ENCODE peak calls at places on chromosomes 5 and 9, in six cellular contexts. K, S, B, R, H and I are unnamed samples.

GRCh38 chr5:156359452-156359851 is 32.5 kb downstream of the SGCD start:
- DNase-seq in S (peak; percentile 62), K (no peak), B (no peak), R (no peak), H (no peak), I (no peak)

GRCh38 chr5:33997331-33997983 is 10.4 kb downstream of the AMACR start:
- DNase-seq in B (peak; percentile 87), K (peak; percentile 40), H (peak; percentile 29), S (peak; percentile 65), R (no peak), I (peak; percentile 19)

GRCh38 chr9:23934291-23934690 is 108.3 kb upstream of the ELAVL2 start:
- DNase-seq in K (no peak), R (no peak), H (no peak), S (no peak), B (no peak), I (no peak)

GRCh38 chr5:157612071-157612476 is 36.5 kb upstream of the ADAM19 start:
- DNase-seq in H (no peak), S (no peak), B (no peak), R (no peak), K (no peak), I (no peak)

GRCh38 chr9:88824711-88825110 is 166.6 kb upstream of the S1PR3 start:
- DNase-seq in K (no peak), R (no peak), S (no peak), B (no peak), H (no peak), I (no peak)

GRCh38 chr5:40587284-40587882 is 92.3 kb upstream of the PTGER4 start:
- DNase-seq in R (no peak), B (no peak), S (no peak), K (no peak), H (no peak), I (no peak)

GRCh38 chr5:98568336-98568735 is 205.1 kb upstream of the RGMB start:
- DNase-seq in B (no peak), K (no peak), S (no peak), R (no peak), H (no peak), I (no peak)

GRCh38 chr5:147452137-147452838 is 57.6 kb downstream of the DPYSL3 start:
- DNase-seq in S (no peak), B (peak; percentile 66), H (no peak), K (no peak), R (no peak), I (no peak)

GRCh38 chr5:9239071-9239470 is 306.8 kb downstream of the SEMA5A start:
- DNase-seq in B (no peak), S (no peak), H (no peak), R (no peak), K (no peak), I (no peak)

GRCh38 chr9:5635390-5635789 is 6.5 kb downstream of the RIC1 start:
- DNase-seq in R (no peak), B (no peak), S (no peak), K (no peak), H (no peak), I (no peak)

GRCh38 chr9:127809562-127810377 is 7.1 kb downstream of the FPGS start:
- DNase-seq in B (no peak), H (no peak), S (no peak), K (peak; percentile 68), R (no peak), I (no peak)

GRCh38 chr5:102483736-102484135 is 15.1 kb downstream of the SLCO6A1 start:
- DNase-seq in S (no peak), B (no peak), H (no peak), R (no peak), K (no peak), I (no peak)

GRCh38 chr9:90014421-90014820 is 409.6 kb downstream of the GADD45G start:
- DNase-seq in R (no peak), B (no peak), H (no peak), S (no peak), K (no peak), I (no peak)

GRCh38 chr9:80951675-80952074 is 737.7 kb downstream of the TLE1 start:
- DNase-seq in H (no peak), K (no peak), R (no peak), B (no peak), S (no peak), I (no peak)

GRCh38 chr5:143129203-143129602 is 274.3 kb downstream of the NR3C1 start:
- DNase-seq in K (no peak), H (no peak), S (no peak), R (no peak), B (no peak), I (no peak)

DNA sequence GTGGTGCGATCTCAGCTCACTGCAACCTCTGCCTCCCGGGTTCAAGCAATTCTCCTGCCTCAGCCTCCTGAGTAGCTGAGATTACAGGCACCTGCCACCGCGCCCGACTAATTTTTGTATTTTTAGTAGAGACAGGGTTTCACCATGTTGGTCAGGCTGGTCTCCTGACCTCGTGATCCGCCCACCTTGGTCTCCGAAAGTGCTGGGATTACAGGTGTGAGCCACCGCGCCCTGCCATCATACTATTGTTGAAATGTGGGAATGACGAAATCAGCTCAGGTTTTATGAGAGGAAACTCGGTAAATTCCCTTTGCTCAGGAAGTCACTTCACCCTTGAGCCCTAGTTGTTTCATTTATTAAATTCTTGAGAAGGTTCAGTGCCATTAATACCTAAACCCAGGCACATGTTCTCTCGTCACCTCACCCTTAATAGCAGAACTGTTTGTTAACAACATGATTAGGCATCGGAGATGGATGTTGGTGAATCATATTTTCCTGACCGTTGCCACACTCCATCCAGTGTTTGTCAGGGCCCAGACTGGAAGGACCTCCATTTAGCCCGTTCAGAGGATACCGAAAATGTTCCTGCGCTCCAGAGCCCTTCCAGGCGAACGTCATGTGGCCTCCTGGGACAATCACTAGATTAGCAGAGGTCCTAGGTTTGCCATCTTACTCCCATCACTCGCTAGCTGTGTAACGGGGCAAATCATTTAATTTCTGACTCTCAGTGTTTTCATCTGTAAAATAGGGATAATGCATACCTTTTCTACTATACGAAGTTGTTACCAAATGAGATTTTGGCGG is 20.0 kb upstream of the CREBRF start:
- DNase-seq in R (no peak), H (no peak), B (no peak), K (peak; percentile 45), S (no peak), I (no peak)
- H3K4me3 ChIP-seq in R (peak overlapping the region; percentile 28), H (peak overlapping the region; percentile 44), B (no peak overlapping the region), K (peak overlapping the region; percentile 61), S (no peak overlapping the region), I (no peak overlapping the region)

GRCh38 chr5:111756701-111757581 is at the start of gene NREP:
- DNase-seq in S (peak; percentile 89), K (peak; percentile 90), H (peak; percentile 65), R (peak; percentile 93), B (peak; percentile 93), I (peak; percentile 87)

GRCh38 chr5:111754190-111754589 is 2.8 kb downstream of the NREP start:
- DNase-seq in R (no peak), S (no peak), K (no peak), B (no peak), H (no peak), I (no peak)

GRCh38 chr5:111757582-111758283 is 739 bp upstream of the NREP start:
- DNase-seq in R (peak; percentile 97), K (peak; percentile 88), H (peak; percentile 68), B (peak; percentile 98), S (peak; percentile 85), I (peak; percentile 85)

GRCh38 chr5:111755942-111756353 is 1.0 kb downstream of the NREP start:
- DNase-seq in K (peak; percentile 45), B (no peak), H (no peak), R (no peak), S (no peak), I (no peak)

DNA sequence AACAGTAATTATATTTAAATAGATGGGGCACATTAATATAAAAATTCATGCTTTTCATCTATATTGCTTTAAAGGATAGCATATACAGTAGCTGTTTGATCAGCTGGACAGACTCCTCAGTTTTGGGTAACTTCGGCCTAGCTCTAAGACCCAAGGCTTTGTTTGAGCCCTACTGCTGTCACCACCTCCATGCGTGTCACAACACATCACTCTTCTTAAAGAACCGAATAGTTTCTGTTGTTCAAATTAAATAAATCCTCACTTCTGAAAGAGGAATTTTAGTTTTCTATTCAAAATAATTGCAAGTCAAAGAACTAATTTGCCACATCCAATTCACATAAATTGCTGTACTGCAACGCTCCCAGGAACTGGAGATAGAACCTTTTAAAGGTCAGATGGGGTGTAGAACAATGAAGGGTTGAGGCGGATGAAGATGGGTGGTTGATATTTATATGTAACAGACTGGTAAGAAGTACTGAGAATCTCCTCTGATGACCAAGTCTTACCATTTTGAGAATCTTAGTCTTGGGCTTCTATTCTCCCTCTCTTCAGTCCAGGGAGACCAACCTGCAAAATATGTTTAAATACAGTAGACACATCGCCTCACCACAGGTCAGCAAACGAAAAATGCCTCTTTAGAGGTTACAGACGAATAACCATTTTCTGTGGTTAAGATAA is 1.6 kb downstream of the NREP start:
- DNase-seq in R (no peak), K (no peak), H (no peak), S (no peak), B (no peak), I (no peak)
- H3K4me3 ChIP-seq in R (peak overlapping the region; percentile 80), K (peak overlapping the region; percentile 79), H (no peak overlapping the region), S (peak overlapping the region; percentile 87), B (peak overlapping the region; percentile 62), I (peak overlapping the region; percentile 88)

GRCh38 chr5:88746438-88746882 is 136.5 kb downstream of the MEF2C start:
- DNase-seq in K (peak; percentile 64), H (no peak), B (no peak), S (no peak), R (no peak), I (no peak)

GRCh38 chr5:88748670-88749069 is 134.3 kb downstream of the MEF2C start:
- DNase-seq in B (no peak), H (no peak), S (no peak), R (no peak), K (no peak), I (no peak)

GRCh38 chr5:88743231-88743879 is 139.6 kb downstream of the MEF2C start:
- DNase-seq in H (no peak), R (no peak), K (no peak), S (no peak), B (no peak), I (no peak)

GRCh38 chr5:88741964-88742363 is 141.0 kb downstream of the MEF2C start:
- DNase-seq in K (no peak), R (no peak), H (no peak), S (no peak), B (no peak), I (no peak)

GRCh38 chr5:88745093-88745696 is 137.8 kb downstream of the MEF2C start:
- DNase-seq in K (no peak), H (no peak), S (no peak), R (no peak), B (no peak), I (no peak)
- H3K4me3 ChIP-seq in K (no peak overlapping the region), H (no peak overlapping the region), S (no peak overlapping the region), R (no peak overlapping the region), B (no peak overlapping the region), I (no peak overlapping the region)

DNA sequence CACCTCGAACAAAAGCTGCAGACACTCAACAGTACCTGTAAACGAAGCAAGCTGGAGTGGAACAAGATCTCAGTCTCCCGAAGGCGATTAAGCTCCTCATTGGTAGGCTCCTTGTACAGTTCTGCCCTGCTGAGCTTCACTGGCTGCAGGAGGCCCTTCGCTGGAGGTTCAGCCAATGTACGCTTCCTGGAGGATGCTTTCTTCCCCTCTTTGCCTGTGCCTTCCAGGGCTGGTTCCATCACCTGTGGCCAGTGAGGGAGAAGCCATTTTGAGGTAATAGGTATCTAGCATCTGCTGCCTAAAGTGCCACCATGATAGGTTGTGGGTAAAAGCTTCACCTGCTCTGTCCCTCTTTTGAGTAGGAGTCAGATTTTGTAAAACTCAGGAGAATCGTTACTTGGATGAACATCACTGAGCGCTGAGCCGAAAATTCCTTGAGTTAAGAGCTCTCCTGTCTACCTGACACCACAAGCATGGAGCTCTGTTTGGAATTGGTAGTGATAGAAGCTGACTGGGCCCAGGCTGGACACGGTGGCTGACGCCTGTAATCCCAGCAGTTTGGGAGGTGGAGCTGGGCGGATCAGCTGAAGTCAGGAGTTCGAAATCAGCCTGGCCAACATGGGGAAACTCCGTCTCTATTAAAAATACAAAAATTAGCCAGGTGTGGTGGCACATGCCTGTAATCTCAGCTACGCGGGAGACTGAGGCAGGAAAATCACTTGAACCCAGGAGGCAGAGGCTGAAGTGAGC is 1.4 kb downstream of the NOL6 start:
- DNase-seq in S (no peak), B (peak; percentile 47), R (no peak), H (no peak), K (no peak), I (no peak)
- H3K4me3 ChIP-seq in S (peak overlapping the region; percentile 99), B (peak overlapping the region; percentile 70), R (peak overlapping the region; percentile 84), H (peak overlapping the region; percentile 80), K (peak overlapping the region; percentile 85), I (peak overlapping the region; percentile 99)